ENCODE peak calls at places on chromosome 4, in five cellular contexts. One of them, this sample, is unnamed.

GRCh38 chr4:48112017-48112667 is 21.9 kb downstream of the TXK start:
- DNase-seq in H9: no peak
- DNase-seq in PC-3: peak; percentile 40
- DNase-seq in fibroblast of lung: no peak
- DNase-seq in endothelial cell of umbilical vein: no peak
- DNase-seq in this sample: no peak

GRCh38 chr4:28523791-28524190 is 1663.2 kb downstream of the STIM2 start:
- DNase-seq in fibroblast of lung: no peak
- DNase-seq in endothelial cell of umbilical vein: no peak
- DNase-seq in PC-3: no peak
- DNase-seq in H9: no peak
- DNase-seq in this sample: no peak

GRCh38 chr4:24141836-24142235 is 252.0 kb upstream of the PPARGC1A start:
- DNase-seq in PC-3: no peak
- DNase-seq in H9: no peak
- DNase-seq in endothelial cell of umbilical vein: no peak
- DNase-seq in fibroblast of lung: no peak
- DNase-seq in this sample: no peak

GRCh38 chr4:150593996-150594395 is 12.0 kb downstream of the MAB21L2 start:
- DNase-seq in fibroblast of lung: peak; percentile 37
- DNase-seq in PC-3: peak; percentile 25
- DNase-seq in endothelial cell of umbilical vein: peak; percentile 38
- DNase-seq in H9: no peak
- DNase-seq in this sample: no peak

GRCh38 chr4:55546633-55547460 is at the start of gene CLOCK:
- DNase-seq in H9: peak; percentile 86
- DNase-seq in endothelial cell of umbilical vein: peak; percentile 89
- DNase-seq in PC-3: peak; percentile 87
- DNase-seq in fibroblast of lung: peak; percentile 91
- DNase-seq in this sample: peak; percentile 68

GRCh38 chr4:170109586-170110289 is 20.0 kb upstream of the AADAT start:
- DNase-seq in fibroblast of lung: no peak
- DNase-seq in H9: no peak
- DNase-seq in endothelial cell of umbilical vein: no peak
- DNase-seq in PC-3: no peak
- DNase-seq in this sample: no peak

GRCh38 chr4:66574145-66574978 is 904.1 kb upstream of the EPHA5 start:
- DNase-seq in fibroblast of lung: peak; percentile 53
- DNase-seq in H9: peak; percentile 31
- DNase-seq in endothelial cell of umbilical vein: no peak
- DNase-seq in PC-3: peak; percentile 83
- DNase-seq in this sample: no peak

GRCh38 chr4:31069151-31069550 is 349.0 kb downstream of the PCDH7 start:
- DNase-seq in H9: no peak
- DNase-seq in endothelial cell of umbilical vein: no peak
- DNase-seq in PC-3: no peak
- DNase-seq in fibroblast of lung: no peak
- DNase-seq in this sample: no peak

GRCh38 chr4:82371398-82371972 is 2.3 kb downstream of the HNRNPD start:
- DNase-seq in fibroblast of lung: peak; percentile 17
- DNase-seq in PC-3: peak; percentile 3
- DNase-seq in H9: no peak
- DNase-seq in endothelial cell of umbilical vein: peak; percentile 34
- DNase-seq in this sample: no peak

GRCh38 chr4:134585972-134586371 is 384.4 kb upstream of the PABPC4L start:
- DNase-seq in endothelial cell of umbilical vein: peak; percentile 97
- DNase-seq in H9: no peak
- DNase-seq in PC-3: no peak
- DNase-seq in fibroblast of lung: no peak
- DNase-seq in this sample: no peak

GRCh38 chr4:42284030-42284429 is 113.3 kb upstream of the SHISA3 start:
- DNase-seq in fibroblast of lung: no peak
- DNase-seq in H9: no peak
- DNase-seq in endothelial cell of umbilical vein: no peak
- DNase-seq in PC-3: no peak
- DNase-seq in this sample: no peak

GRCh38 chr4:184282895-184283654 is 65.4 kb upstream of the ENPP6 start:
- DNase-seq in PC-3: no peak
- DNase-seq in endothelial cell of umbilical vein: no peak
- DNase-seq in fibroblast of lung: peak; percentile 12
- DNase-seq in H9: no peak
- DNase-seq in this sample: no peak

GRCh38 chr4:139085141-139085540 is 69.6 kb downstream of the NOCT start:
- DNase-seq in endothelial cell of umbilical vein: peak; percentile 52
- DNase-seq in PC-3: peak; percentile 19
- DNase-seq in fibroblast of lung: peak; percentile 48
- DNase-seq in H9: no peak
- DNase-seq in this sample: no peak

GRCh38 chr4:15451181-15451865 is 18.4 kb upstream of the CC2D2A start:
- DNase-seq in H9: no peak
- DNase-seq in endothelial cell of umbilical vein: peak; percentile 11
- DNase-seq in fibroblast of lung: peak; percentile 62
- DNase-seq in PC-3: no peak
- DNase-seq in this sample: no peak

GRCh38 chr4:78336093-78336943 is 215.3 kb upstream of the ANXA3 start:
- DNase-seq in PC-3: no peak
- DNase-seq in fibroblast of lung: peak; percentile 37
- DNase-seq in endothelial cell of umbilical vein: no peak
- DNase-seq in H9: no peak
- DNase-seq in this sample: no peak

GRCh38 chr4:77599378-77599777 is 6.2 kb upstream of the CXCL13 start:
- DNase-seq in endothelial cell of umbilical vein: peak; percentile 37
- DNase-seq in H9: peak; percentile 52
- DNase-seq in PC-3: peak; percentile 67
- DNase-seq in fibroblast of lung: peak; percentile 60
- DNase-seq in this sample: peak; percentile 53

GRCh38 chr4:155529197-155529596 is 137.5 kb upstream of the GUCY1A1 start:
- DNase-seq in H9: no peak
- DNase-seq in endothelial cell of umbilical vein: peak; percentile 74
- DNase-seq in PC-3: peak; percentile 44
- DNase-seq in fibroblast of lung: peak; percentile 63
- DNase-seq in this sample: no peak

GRCh38 chr4:60799214-60799613 is 400.9 kb upstream of the ADGRL3 start:
- DNase-seq in PC-3: no peak
- DNase-seq in fibroblast of lung: no peak
- DNase-seq in H9: no peak
- DNase-seq in endothelial cell of umbilical vein: no peak
- DNase-seq in this sample: no peak

GRCh38 chr4:24747234-24747975 is 48.0 kb upstream of the SOD3 start:
- DNase-seq in endothelial cell of umbilical vein: no peak
- DNase-seq in H9: no peak
- DNase-seq in fibroblast of lung: no peak
- DNase-seq in PC-3: peak; percentile 72
- DNase-seq in this sample: no peak

GRCh38 chr4:83905952-83906351 is 370.0 kb downstream of the GPAT3 start:
- DNase-seq in endothelial cell of umbilical vein: no peak
- DNase-seq in H9: peak; percentile 61
- DNase-seq in fibroblast of lung: no peak
- DNase-seq in PC-3: peak; percentile 33
- DNase-seq in this sample: no peak

GRCh38 chr4:41209187-41209586 is 5.2 kb downstream of the APBB2 start:
- DNase-seq in H9: no peak
- DNase-seq in PC-3: no peak
- DNase-seq in endothelial cell of umbilical vein: no peak
- DNase-seq in fibroblast of lung: no peak
- DNase-seq in this sample: no peak

GRCh38 chr4:89230271-89230670 is 77.3 kb downstream of the GPRIN3 start:
- DNase-seq in H9: no peak
- DNase-seq in PC-3: no peak
- DNase-seq in endothelial cell of umbilical vein: no peak
- DNase-seq in fibroblast of lung: no peak
- DNase-seq in this sample: no peak

GRCh38 chr4:89221175-89221867 is 86.3 kb downstream of the GPRIN3 start:
- DNase-seq in PC-3: no peak
- DNase-seq in fibroblast of lung: peak; percentile 77
- DNase-seq in endothelial cell of umbilical vein: no peak
- DNase-seq in H9: no peak
- DNase-seq in this sample: peak; percentile 3

GRCh38 chr4:89222171-89222570 is 85.4 kb downstream of the GPRIN3 start:
- DNase-seq in PC-3: peak; percentile 27
- DNase-seq in endothelial cell of umbilical vein: no peak
- DNase-seq in fibroblast of lung: no peak
- DNase-seq in H9: no peak
- DNase-seq in this sample: peak; percentile 7

DNA sequence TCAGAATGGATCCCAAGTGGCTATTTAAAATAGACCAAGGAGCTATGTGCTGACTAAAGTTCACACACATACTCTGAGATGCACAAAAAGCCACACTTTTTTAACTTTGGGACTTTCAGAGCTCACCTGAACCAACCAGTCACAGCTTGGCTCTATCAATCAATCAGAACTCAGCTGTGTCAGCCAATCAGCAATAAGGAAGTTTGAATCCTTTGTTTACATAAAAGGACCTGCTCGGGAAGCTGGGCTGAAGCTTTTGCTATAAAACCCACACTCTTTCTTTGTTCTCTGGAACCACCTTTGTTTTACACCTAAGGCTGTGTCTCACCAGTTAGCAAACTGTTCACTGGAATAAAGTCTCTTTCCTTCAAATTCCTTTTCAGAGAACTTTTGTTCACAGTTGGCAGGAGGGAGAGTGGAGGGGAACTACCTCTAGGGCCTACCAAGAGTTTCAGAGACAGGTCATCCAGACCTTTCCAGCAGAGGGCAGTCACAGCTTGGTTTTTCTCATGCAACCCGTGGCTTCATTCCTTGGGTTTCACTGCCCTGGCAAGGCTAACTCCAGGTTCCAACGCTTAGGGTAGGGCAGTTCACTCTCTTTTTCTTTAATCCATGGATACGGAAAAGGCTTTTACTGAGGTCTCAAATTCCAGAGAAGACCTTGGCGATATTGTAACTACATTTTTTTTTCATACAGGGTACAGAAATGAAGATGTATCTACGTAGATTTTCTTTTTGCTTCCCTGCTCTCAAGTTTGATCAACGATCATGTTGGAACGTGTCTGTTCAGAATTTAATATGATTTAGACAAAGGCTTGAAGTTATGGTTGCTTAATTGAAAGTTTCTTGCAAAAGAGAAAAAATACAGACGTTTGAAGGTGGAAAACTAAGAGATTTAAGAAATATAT is 80.7 kb downstream of the GPRIN3 start:
- DNase-seq in fibroblast of lung: peak; percentile 84
- DNase-seq in endothelial cell of umbilical vein: peak; percentile 79
- DNase-seq in H9: peak; percentile 87
- DNase-seq in PC-3: peak; percentile 79
- DNase-seq in this sample: peak; percentile 82
- H3K27ac ChIP-seq in fibroblast of lung: no peak overlapping the region
- H3K27ac ChIP-seq in endothelial cell of umbilical vein: no peak overlapping the region
- H3K27ac ChIP-seq in H9: no peak overlapping the region
- H3K27ac ChIP-seq in PC-3: no peak overlapping the region
- H3K27ac ChIP-seq in this sample: no peak overlapping the region

GRCh38 chr4:186764457-186764856 is 40.8 kb upstream of the FAT1 start:
- DNase-seq in PC-3: no peak
- DNase-seq in H9: no peak
- DNase-seq in fibroblast of lung: no peak
- DNase-seq in endothelial cell of umbilical vein: no peak
- DNase-seq in this sample: no peak
- TF ChIP-seq CTCF in PC-3: no peak
- TF ChIP-seq CTCF in H9: no peak
- TF ChIP-seq CTCF in fibroblast of lung: no peak
- TF ChIP-seq CTCF in endothelial cell of umbilical vein: no peak
- TF ChIP-seq CTCF in this sample: no peak

GRCh38 chr4:38855466-38855865 is 1.2 kb downstream of the TLR6 start:
- DNase-seq in PC-3: no peak
- DNase-seq in endothelial cell of umbilical vein: no peak
- DNase-seq in fibroblast of lung: no peak
- DNase-seq in H9: no peak
- DNase-seq in this sample: no peak
- H3K9ac ChIP-seq in PC-3: peak overlapping the region; percentile 47
- H3K9ac ChIP-seq in endothelial cell of umbilical vein: no peak overlapping the region
- H3K9ac ChIP-seq in fibroblast of lung: no peak overlapping the region
- H3K9ac ChIP-seq in H9: no peak overlapping the region
- H3K9ac ChIP-seq in this sample: no peak overlapping the region

GRCh38 chr4:168817418-168817817 is 192.6 kb downstream of the CBR4 start:
- DNase-seq in H9: no peak
- DNase-seq in fibroblast of lung: peak; percentile 50
- DNase-seq in PC-3: no peak
- DNase-seq in endothelial cell of umbilical vein: peak; percentile 28
- DNase-seq in this sample: no peak
- H3K27ac ChIP-seq in H9: no peak overlapping the region
- H3K27ac ChIP-seq in fibroblast of lung: no peak overlapping the region
- H3K27ac ChIP-seq in PC-3: no peak overlapping the region
- H3K27ac ChIP-seq in endothelial cell of umbilical vein: no peak overlapping the region
- H3K27ac ChIP-seq in this sample: no peak overlapping the region

DNA sequence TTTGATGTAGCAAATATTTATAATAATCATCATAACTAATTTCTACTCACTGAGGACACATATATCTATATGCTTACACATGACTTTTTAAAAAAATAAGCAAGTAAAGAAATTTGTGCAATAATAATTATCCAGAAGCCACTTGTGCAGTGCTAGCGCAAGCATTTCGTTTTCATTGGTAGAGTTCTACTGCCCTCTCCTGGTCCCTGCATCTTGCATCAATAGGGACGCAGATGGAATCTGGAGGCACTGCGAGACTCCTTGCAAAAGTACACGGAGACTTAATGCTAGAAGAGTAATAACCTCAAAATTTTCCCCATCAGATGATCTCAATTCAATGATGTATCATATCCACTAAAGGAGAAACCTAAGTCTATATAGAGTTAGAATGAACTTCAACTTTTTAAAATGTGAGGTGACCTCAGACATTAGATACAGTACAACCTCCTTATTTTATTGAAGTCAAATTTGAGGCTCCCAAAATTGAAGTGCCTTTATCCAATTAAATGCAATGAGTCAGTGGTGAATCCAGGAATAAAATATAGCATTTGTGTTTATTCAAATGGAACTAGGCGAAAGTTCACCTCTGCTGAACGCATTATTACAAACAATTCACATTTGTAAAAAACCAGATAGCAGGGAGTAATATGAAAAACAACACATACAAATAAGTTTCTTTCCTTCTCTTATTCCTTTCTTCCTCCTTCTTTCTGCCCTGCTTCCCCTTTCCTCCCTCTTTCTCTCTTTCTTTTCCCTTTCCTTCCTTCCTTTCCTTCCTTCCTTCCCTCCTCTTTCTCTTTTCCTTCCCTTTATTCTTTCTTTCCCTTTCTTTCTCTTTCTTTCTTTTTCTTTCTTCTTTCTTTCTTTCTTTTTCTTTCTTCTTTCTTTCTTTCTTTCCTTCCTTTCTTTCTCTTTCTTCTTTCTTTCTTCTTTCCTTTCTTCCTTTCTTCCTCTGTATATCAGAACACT is 450.0 kb downstream of the ANKRD50 start:
- DNase-seq in H9: peak; percentile 47
- DNase-seq in endothelial cell of umbilical vein: peak; percentile 86
- DNase-seq in fibroblast of lung: peak; percentile 92
- DNase-seq in PC-3: peak; percentile 87
- DNase-seq in this sample: peak; percentile 79
- TF ChIP-seq CTCF in H9: peak; percentile 91
- TF ChIP-seq CTCF in endothelial cell of umbilical vein: peak; percentile 87
- TF ChIP-seq CTCF in fibroblast of lung: peak; percentile 95
- TF ChIP-seq CTCF in PC-3: peak; percentile 87
- TF ChIP-seq CTCF in this sample: peak; percentile 64